ENCODE peak calls at places on chromosomes 12 and 14, in six cellular contexts. F is tibial nerve, O is suprapubic skin, Y is ovary, W is transverse colon, G is sigmoid colon. B is an unnamed sample.

GRCh38 chr14:52179151-52179790 is 88.2 kb upstream of the PTGDR start:
- DNase-seq in F (no peak), G (no peak), Y (no peak), W (no peak), O (no peak), B (no peak)

GRCh38 chr12:6684609-6685008 is 4.6 kb downstream of the ZNF384 start:
- DNase-seq in O (no peak), F (no peak), Y (no peak), W (no peak), G (no peak), B (no peak)

GRCh38 chr14:102504951-102505600 is 4.5 kb downstream of the ANKRD9 start:
- DNase-seq in G (no peak), W (no peak), Y (no peak), F (no peak), O (no peak), B (no peak)

GRCh38 chr12:132955933-132956725 is at the start of gene ZNF605:
- DNase-seq in F (peak), Y (peak), W (peak), O (peak), G (peak), B (peak)

GRCh38 chr12:92032101-92032500 is 113.5 kb downstream of the BTG1 start:
- DNase-seq in Y (no peak), F (no peak), W (no peak), G (no peak), O (no peak), B (no peak)

GRCh38 chr12:76311796-76312195 is 36.4 kb downstream of the BBS10 start:
- DNase-seq in G (no peak), F (no peak), Y (no peak), O (no peak), W (no peak), B (no peak)

GRCh38 chr12:1351926-1352325 is 242.5 kb downstream of the FBXL14 start:
- DNase-seq in Y (no peak), F (no peak), W (no peak), G (no peak), O (no peak), B (no peak)

GRCh38 chr12:116104167-116104750 is 173.2 kb downstream of the MED13L start:
- DNase-seq in G (no peak), W (no peak), O (no peak), F (no peak), Y (no peak), B (no peak)

GRCh38 chr12:113327000-113327399 is 7.9 kb downstream of the SLC8B1 start:
- DNase-seq in Y (no peak), F (no peak), W (no peak), G (no peak), O (no peak), B (no peak)

GRCh38 chr14:49892301-49892635 is 614 bp upstream of the ARF6 start:
- DNase-seq in F (no peak), Y (peak), O (no peak), G (peak), W (peak), B (peak)

GRCh38 chr14:95143813-95144620 is 13.3 kb downstream of the DICER1 start:
- DNase-seq in O (no peak), F (no peak), G (no peak), Y (no peak), W (no peak), B (no peak)

GRCh38 chr12:91704446-91704845 is 441.2 kb downstream of the BTG1 start:
- DNase-seq in G (no peak), W (no peak), F (no peak), Y (no peak), O (no peak), B (no peak)

GRCh38 chr14:36522347-36522971 is 2.4 kb upstream of the NKX2-1 start:
- DNase-seq in G (no peak), F (no peak), W (no peak), Y (no peak), O (no peak), B (no peak)

GRCh38 chr14:74763803-74764531 is 851 bp downstream of the YLPM1 start:
- DNase-seq in G (peak), O (peak), W (peak), Y (peak), F (no peak), B (no peak)

GRCh38 chr14:94174622-94175402 is 690 bp downstream of the PPP4R4 start:
- DNase-seq in W (no peak), G (peak), Y (peak), F (no peak), O (peak), B (no peak)

GRCh38 chr12:52210186-52210924 is 18.5 kb upstream of the KRT80 start:
- DNase-seq in F (peak), O (peak), Y (peak), G (peak), W (no peak), B (no peak)

GRCh38 chr14:63605041-63605532 is 36.6 kb downstream of the WDR89 start:
- DNase-seq in Y (no peak), W (peak), O (no peak), F (no peak), G (no peak), B (no peak)

GRCh38 chr12:47377414-47378221 is 297.9 kb upstream of the AMIGO2 start:
- DNase-seq in O (peak), F (peak), W (peak), Y (peak), G (peak), B (peak)
- TF ChIP-seq EP300 in O (no peak), F (peak), W (peak), Y (peak), G (peak), B (peak)

GRCh38 chr12:8157484-8158198 is 826 bp downstream of the ZNF705A start:
- DNase-seq in O (no peak), W (no peak), F (no peak), G (no peak), Y (no peak), B (no peak)
- H3K27ac ChIP-seq in O (no peak), W (no peak), F (no peak), G (no peak), Y (no peak), B (peak)

GRCh38 chr14:68476212-68476964 is 316.5 kb downstream of the ZFP36L1 start:
- DNase-seq in F (peak), O (peak), W (peak), Y (peak), G (peak), B (no peak)
- TF ChIP-seq EP300 in F (peak), O (no peak), W (peak), Y (peak), G (peak), B (no peak)

GRCh38 chr12:90281156-90281868 is 572.7 kb upstream of the ATP2B1 start:
- DNase-seq in W (no peak), O (no peak), G (no peak), F (no peak), Y (no peak), B (no peak)

GRCh38 chr12:90275088-90275487 is 566.5 kb upstream of the ATP2B1 start:
- DNase-seq in Y (no peak), W (no peak), G (no peak), O (no peak), F (no peak), B (no peak)

GRCh38 chr12:90280033-90280432 is 571.4 kb upstream of the ATP2B1 start:
- DNase-seq in F (no peak), O (no peak), Y (no peak), G (no peak), W (no peak), B (no peak)

GRCh38 chr12:90280564-90281058 is 572.0 kb upstream of the ATP2B1 start:
- DNase-seq in O (no peak), F (no peak), Y (no peak), W (no peak), G (no peak), B (no peak)
- H3K27ac ChIP-seq in O (no peak), F (no peak), Y (no peak), W (no peak), G (no peak), B (no peak)

GRCh38 chr12:97022831-97023230 is 115.8 kb downstream of the NEDD1 start:
- DNase-seq in O (no peak), W (no peak), Y (no peak), G (no peak), F (no peak), B (no peak)
- TF ChIP-seq EP300 in O (no peak), W (no peak), Y (no peak), G (no peak), F (no peak), B (no peak)

GRCh38 chr14:72573725-72574426 is 320.0 kb downstream of the DPF3 start:
- DNase-seq in F (no peak), Y (no peak), W (no peak), G (no peak), O (no peak), B (no peak)
- H3K27ac ChIP-seq in F (no peak), Y (no peak), W (no peak), G (no peak), O (no peak), B (no peak)

GRCh38 chr12:79555006-79555925 is 135.5 kb downstream of the PAWR start:
- DNase-seq in O (no peak), W (no peak), F (no peak), Y (no peak), G (no peak), B (no peak)
- TF ChIP-seq EP300 in O (no peak), W (no peak), F (no peak), Y (no peak), G (no peak), B (no peak)